ENCODE peak calls at places on chromosomes 6 and 20, in nine cellular contexts. Z is transverse colon, U is IMR-90, Q is body of pancreas, O is uterus, T is GM12892, V is esophagus muscularis mucosa, B is A549, E is heart left ventricle. P is an unnamed sample.

GRCh38 chr6:43147691-43148477 is 23.2 kb upstream of the SRF start:
- DNase-seq in Z (no peak), Q (no peak), T (no peak), U (no peak), V (no peak), O (no peak), E (no peak), B (no peak), P (no peak)

GRCh38 chr6:101477436-101477835 is 83.9 kb downstream of the GRIK2 start:
- DNase-seq in O (no peak), Q (no peak), V (no peak), Z (no peak), E (no peak), B (no peak), T (no peak), U (no peak), P (no peak)

GRCh38 chr6:100465701-100466409 is 1.1 kb upstream of the SIM1 start:
- DNase-seq in O (no peak), U (no peak), Z (no peak), T (no peak), E (no peak), V (peak; percentile 74), Q (no peak), B (no peak), P (no peak)

GRCh38 chr6:109595998-109596397 is 95.0 kb downstream of the AK9 start:
- DNase-seq in Z (no peak), E (no peak), Q (peak; percentile 2), O (no peak), B (peak; percentile 14), V (no peak), U (peak; percentile 57), T (no peak), P (no peak)

GRCh38 chr6:79249136-79249535 is 14.7 kb upstream of the HMGN3 start:
- DNase-seq in B (no peak), U (no peak), Q (no peak), V (no peak), Z (no peak), T (no peak), E (no peak), O (no peak), P (no peak)

GRCh38 chr20:60354181-60354580 is 396.0 kb downstream of the CDH26 start:
- DNase-seq in B (no peak), Z (no peak), O (no peak), T (no peak), Q (no peak), U (no peak), E (no peak), V (no peak), P (no peak)

GRCh38 chr6:116828983-116829382 is at the start of gene GPRC6A:
- DNase-seq in V (no peak), O (no peak), Z (no peak), B (no peak), E (no peak), Q (no peak), T (no peak), U (no peak), P (no peak)

GRCh38 chr6:38567436-38567835 is 72.3 kb downstream of the BTBD9 start:
- DNase-seq in O (peak; percentile 83), B (peak; percentile 44), Z (peak; percentile 37), U (peak; percentile 93), Q (peak; percentile 41), E (peak; percentile 84), T (no peak), V (peak; percentile 93), P (no peak)

GRCh38 chr20:21498646-21499045 is 15.2 kb downstream of the NKX2-2 start:
- DNase-seq in U (no peak), B (no peak), E (no peak), Q (no peak), O (no peak), V (no peak), Z (no peak), T (no peak), P (no peak)

GRCh38 chr20:46694484-46694883 is 5.2 kb upstream of the TP53RK start:
- DNase-seq in E (no peak), V (no peak), Z (no peak), O (no peak), T (no peak), B (peak; percentile 54), U (peak; percentile 43), Q (peak; percentile 34), P (no peak)

GRCh38 chr6:75230484-75231325 is 12.9 kb downstream of the COX7A2 start:
- DNase-seq in V (no peak), Z (peak; percentile 34), T (no peak), B (peak; percentile 52), Q (peak; percentile 46), E (no peak), O (no peak), U (peak; percentile 67), P (no peak)

GRCh38 chr20:52941803-52942202 is 30.4 kb upstream of the TSHZ2 start:
- DNase-seq in V (no peak), E (no peak), B (no peak), O (no peak), U (no peak), Q (no peak), Z (no peak), T (no peak), P (no peak)

GRCh38 chr20:58003525-58003924 is 224.9 kb downstream of the ANKRD60 start:
- DNase-seq in U (no peak), E (no peak), Q (no peak), Z (no peak), O (no peak), B (peak; percentile 50), T (no peak), V (no peak), P (no peak)

GRCh38 chr20:16215056-16215455 is 358.2 kb downstream of the KIF16B start:
- DNase-seq in Q (no peak), U (no peak), T (no peak), E (no peak), V (no peak), O (no peak), B (no peak), Z (no peak), P (no peak)

DNA sequence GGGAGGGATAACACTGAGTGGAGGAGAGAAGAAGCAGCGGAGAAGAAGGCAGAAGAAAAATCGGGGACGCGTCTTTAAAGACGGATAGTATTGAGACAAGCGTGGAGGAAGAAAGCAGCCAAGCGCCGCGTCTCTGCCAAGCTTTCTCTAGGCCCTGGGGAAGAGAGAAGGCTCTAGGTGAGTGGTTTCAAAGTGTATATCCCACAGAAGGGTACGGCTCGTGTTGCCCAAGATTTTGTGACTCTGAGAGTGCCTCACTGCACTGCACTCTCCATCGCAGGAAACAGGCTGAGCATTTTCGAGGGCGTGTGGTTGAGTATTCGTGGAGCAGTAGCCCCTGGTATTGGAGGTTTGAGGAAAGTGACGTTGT is 185.4 kb downstream of the TRIM27 start:
- DNase-seq in Q (no peak), V (peak; percentile 62), E (no peak), Z (no peak), U (no peak), T (no peak), O (no peak), B (no peak), P (no peak)
- TF ChIP-seq POLR2A in Q (no peak), V (no peak), E (no peak), Z (no peak), U (no peak), T (no peak), O (no peak), B (no peak), P (no peak)

DNA sequence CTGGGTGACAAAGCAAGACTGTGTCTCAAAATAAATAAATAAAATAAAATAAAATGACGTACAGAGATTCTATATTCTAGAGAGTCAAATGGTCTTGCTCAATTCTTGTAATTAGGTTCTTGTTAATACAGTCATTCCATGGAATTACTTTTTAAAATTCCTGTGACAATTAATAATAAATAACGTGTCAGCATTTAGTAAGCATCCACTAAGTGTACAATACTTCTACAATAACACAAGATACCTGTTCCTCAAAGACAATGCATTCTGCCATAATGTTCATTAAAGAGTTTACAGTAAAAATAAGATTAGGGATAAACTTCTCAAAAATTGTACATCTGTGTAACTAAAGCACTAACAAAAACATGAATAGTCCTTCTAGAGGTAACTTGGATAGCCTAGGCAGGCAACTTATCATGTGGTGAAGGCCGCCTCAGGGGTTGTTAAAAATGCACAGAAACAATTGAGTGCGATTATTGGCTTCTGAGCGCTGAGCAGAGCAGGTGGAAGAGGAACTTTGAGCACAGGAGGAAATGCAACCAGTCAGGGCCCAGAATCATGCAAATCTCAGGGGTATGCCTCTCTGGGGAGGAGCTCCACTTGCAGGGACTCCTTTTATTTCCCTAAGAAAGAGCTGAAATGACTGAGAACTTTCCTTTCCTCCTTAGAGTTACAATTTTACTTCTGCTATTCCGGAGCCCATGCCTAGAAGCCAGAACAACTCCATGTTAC is 37.1 kb downstream of the QRSL1 start:
- DNase-seq in V (no peak), Q (no peak), E (no peak), B (no peak), O (no peak), T (no peak), Z (peak; percentile 20), U (no peak), P (peak; percentile 26)
- TF ChIP-seq POLR2A in V (no peak), Q (no peak), E (no peak), B (no peak), O (no peak), T (no peak), Z (no peak), U (no peak), P (no peak)

GRCh38 chr6:15553736-15554294 is 109.0 kb downstream of the DTNBP1 start:
- DNase-seq in Q (no peak), B (no peak), Z (no peak), O (no peak), V (no peak), T (no peak), E (no peak), U (no peak), P (no peak)
- TF ChIP-seq POLR2A in Q (no peak), B (no peak), Z (no peak), O (no peak), V (no peak), T (no peak), E (no peak), U (no peak), P (no peak)

GRCh38 chr6:30344868-30345671 is at the start of gene RPP21:
- DNase-seq in Q (peak; percentile 86), O (peak; percentile 83), Z (peak; percentile 91), B (peak; percentile 80), E (peak; percentile 90), V (no peak), U (peak; percentile 70), T (peak; percentile 96), P (peak; percentile 95)
- TF ChIP-seq POLR2A in Q (peak; percentile 77), O (peak; percentile 85), Z (peak; percentile 88), B (peak; percentile 91), E (peak; percentile 82), V (peak; percentile 67), U (peak; percentile 85), T (peak; percentile 94), P (peak; percentile 95)

GRCh38 chr20:63978319-63979220 is 872 bp downstream of the SAMD10 start:
- DNase-seq in Q (peak; percentile 88), E (peak; percentile 84), U (peak; percentile 43), B (no peak), V (no peak), T (peak; percentile 65), O (peak; percentile 37), Z (peak; percentile 90), P (peak; percentile 61)
- TF ChIP-seq POLR2A in Q (peak; percentile 21), E (peak; percentile 20), U (no peak), B (no peak), V (no peak), T (peak; percentile 64), O (peak; percentile 16), Z (peak; percentile 39), P (peak; percentile 50)